ENCODE peak calls at places on chromosomes 3 and 15, in six cellular contexts. R is MM.1S, V is heart right ventricle, W is tibial artery, N is upper lobe of right lung, L is foreskin fibroblast. T is an unnamed sample.

GRCh38 chr3:187616307-187616939 is 53.8 kb downstream of the SST start:
- DNase-seq in N (no peak), L (peak), R (peak), W (no peak), V (no peak), T (peak)

GRCh38 chr3:29226709-29227108 is 54.2 kb upstream of the RBMS3 start:
- DNase-seq in L (no peak), R (no peak), W (no peak), V (no peak), N (no peak), T (peak)

GRCh38 chr3:169575381-169575780 is 88.1 kb downstream of the MECOM start:
- DNase-seq in L (no peak), R (no peak), N (no peak), V (no peak), W (no peak), T (peak)

GRCh38 chr3:51937014-51937413 is 4.7 kb downstream of the RRP9 start:
- DNase-seq in W (peak), V (no peak), L (no peak), R (no peak), N (peak), T (no peak)

GRCh38 chr3:14435175-14436011 is 33.0 kb downstream of the SLC6A6 start:
- DNase-seq in R (peak), W (no peak), L (peak), V (no peak), N (peak), T (no peak)

GRCh38 chr3:73964818-73965217 is 340.1 kb upstream of the PDZRN3 start:
- DNase-seq in L (no peak), W (no peak), R (no peak), V (no peak), N (no peak), T (no peak)

GRCh38 chr15:95690631-95691340 is 639.7 kb upstream of the NR2F2 start:
- DNase-seq in L (no peak), V (no peak), N (no peak), W (no peak), R (peak), T (no peak)

GRCh38 chr15:77577350-77577749 is 55.4 kb downstream of the LINGO1 start:
- DNase-seq in R (no peak), V (no peak), N (no peak), W (no peak), L (no peak), T (no peak)

GRCh38 chr15:77775373-77775772 is 142.7 kb upstream of the LINGO1 start:
- DNase-seq in L (no peak), V (no peak), N (no peak), R (no peak), W (no peak), T (no peak)

GRCh38 chr3:139537325-139537724 is 2.2 kb downstream of the RBP1 start:
- DNase-seq in R (no peak), W (no peak), V (no peak), N (no peak), L (no peak), T (peak)

GRCh38 chr15:40501487-40501886 is 30.7 kb downstream of the CHST14 start:
- DNase-seq in L (no peak), N (no peak), W (no peak), V (no peak), R (no peak), T (no peak)

GRCh38 chr3:183274609-183275008 is 21.6 kb downstream of the B3GNT5 start:
- DNase-seq in W (no peak), V (no peak), L (no peak), R (no peak), N (no peak), T (no peak)

GRCh38 chr3:15969874-15970640 is 172.3 kb upstream of the ANKRD28 start:
- DNase-seq in L (no peak), V (no peak), R (peak), W (no peak), N (no peak), T (no peak)

GRCh38 chr15:22980189-22981136 is at the start of gene CYFIP1:
- DNase-seq in V (peak), W (peak), L (peak), N (peak), R (peak), T (peak)

GRCh38 chr3:41330465-41330864 is 131.2 kb downstream of the CTNNB1 start:
- DNase-seq in R (no peak), L (peak), V (no peak), N (no peak), W (no peak), T (peak)

GRCh38 chr3:123447749-123448502 is 964 bp downstream of the ADCY5 start:
- DNase-seq in V (peak), N (no peak), R (no peak), L (no peak), W (no peak), T (no peak)

GRCh38 chr3:50122661-50123391 is 32.3 kb upstream of the SEMA3F start:
- DNase-seq in W (peak), L (no peak), N (peak), R (no peak), V (no peak), T (no peak)

GRCh38 chr15:43943511-43943910 is 116.7 kb downstream of the WDR76 start:
- DNase-seq in V (no peak), R (no peak), W (no peak), L (peak), N (no peak), T (peak)

GRCh38 chr3:111758642-111759041 is 100.4 kb upstream of the PHLDB2 start:
- DNase-seq in L (no peak), V (no peak), W (no peak), N (no peak), R (no peak), T (no peak)

GRCh38 chr3:188976407-188976806 is 195.4 kb upstream of the TPRG1 start:
- DNase-seq in V (no peak), W (no peak), N (no peak), R (no peak), L (no peak), T (no peak)

GRCh38 chr3:146072824-146073223 is 88.2 kb downstream of the PLOD2 start:
- DNase-seq in R (peak), N (no peak), W (no peak), L (no peak), V (no peak), T (peak)

GRCh38 chr15:71386005-71386404 is 270.7 kb downstream of the THSD4 start:
- DNase-seq in V (no peak), N (no peak), R (no peak), L (no peak), W (no peak), T (no peak)

GRCh38 chr3:115217678-115218451 is 70.8 kb upstream of the ZBTB20 start:
- DNase-seq in N (no peak), W (no peak), V (no peak), R (peak), L (peak), T (peak)

GRCh38 chr15:92819312-92820232 is 80.6 kb upstream of the CHD2 start:
- DNase-seq in N (no peak), W (no peak), V (no peak), R (no peak), L (no peak), T (peak)

DNA sequence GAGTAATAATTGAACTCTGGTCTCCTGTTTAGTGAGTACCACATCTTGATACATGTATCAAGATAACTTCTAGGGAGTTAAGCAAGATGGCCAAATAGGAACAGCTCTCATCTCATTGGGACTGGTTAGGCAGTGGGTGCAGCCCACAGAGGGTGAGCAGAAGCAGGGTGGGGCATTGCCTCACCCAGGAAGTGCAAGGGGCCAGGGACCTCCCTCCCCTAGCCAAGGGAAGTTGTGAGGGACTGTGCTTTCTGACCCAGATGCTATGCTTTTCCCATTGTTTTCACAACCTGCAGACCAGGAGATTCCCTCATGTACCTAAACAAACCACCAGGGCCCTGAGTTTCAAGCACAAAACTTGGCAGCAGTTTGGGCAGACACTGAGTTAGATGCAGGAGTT is 664.9 kb upstream of the CBLB start:
- DNase-seq in L (no peak), V (no peak), N (no peak), W (no peak), R (no peak), T (no peak)
- TF ChIP-seq CTCF in L (no peak), V (no peak), N (no peak), W (no peak), R (no peak), T (no peak)

GRCh38 chr3:12837295-12837986 is 3.9 kb downstream of the RPL32 start:
- DNase-seq in R (no peak), N (no peak), W (no peak), L (no peak), V (no peak), T (no peak)
- H3K4me3 ChIP-seq in R (no peak), N (no peak), W (no peak), L (no peak), V (no peak), T (no peak)

GRCh38 chr15:70142322-70143191 is 44.8 kb upstream of the TLE3 start:
- DNase-seq in N (peak), W (no peak), L (peak), R (no peak), V (peak), T (peak)
- TF ChIP-seq CTCF in N (no peak), W (no peak), L (no peak), R (no peak), V (no peak), T (no peak)

DNA sequence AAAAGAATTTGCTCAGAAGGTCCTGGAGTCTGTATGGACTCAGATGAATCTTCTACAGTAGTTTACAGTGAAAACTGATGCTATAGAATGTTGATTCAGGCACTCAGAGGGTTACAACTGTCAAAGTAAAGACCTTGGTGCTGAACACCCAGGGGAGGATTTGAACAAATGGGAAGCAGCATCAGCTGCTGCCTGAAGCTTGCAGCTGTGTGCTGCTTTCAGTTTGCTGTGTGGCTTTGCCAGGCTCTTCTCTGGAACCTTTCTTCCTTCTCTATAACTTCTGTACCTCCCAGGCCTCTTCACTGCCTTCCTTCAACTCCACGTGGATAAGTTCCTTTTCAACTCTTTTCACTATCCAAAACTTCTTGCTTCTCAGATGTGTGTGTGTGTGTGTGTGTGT is 214.2 kb downstream of the GRM7 start:
- DNase-seq in L (no peak), W (no peak), N (no peak), V (no peak), R (no peak), T (no peak)
- H3K4me3 ChIP-seq in L (no peak), W (no peak), N (no peak), V (no peak), R (no peak), T (no peak)

GRCh38 chr3:34260991-34261365 is 462.5 kb downstream of the PDCD6IP start:
- DNase-seq in N (no peak), W (no peak), L (no peak), R (no peak), V (no peak), T (no peak)
- TF ChIP-seq CTCF in N (no peak), W (no peak), L (no peak), R (no peak), V (no peak), T (no peak)